ENCODE peak calls at places on chromosome 1, in seven cellular contexts. V, O, Q, J, Z, W and K are unnamed samples.
A peak's percentile ranks its signal among the peaks of the same experiment; 100 is the strongest.

GRCh38 chr1:77316006-77316405 is 34.2 kb downstream of the AK5 start:
- DNase-seq in W (no peak), V (no peak), Q (no peak), O (no peak), Z (no peak), J (peak; percentile 3), K (no peak)

GRCh38 chr1:244305776-244306341 is 145.8 kb downstream of the ADSS2 start:
- DNase-seq in Z (no peak), J (no peak), O (no peak), W (no peak), V (no peak), Q (no peak), K (no peak)

GRCh38 chr1:66292341-66292740 is 241.6 kb upstream of the SGIP1 start:
- DNase-seq in Q (no peak), W (no peak), Z (no peak), V (no peak), O (no peak), J (no peak), K (no peak)

GRCh38 chr1:210239295-210240155 is 6.9 kb downstream of the SERTAD4 start:
- DNase-seq in Z (no peak), O (no peak), W (peak; percentile 44), V (no peak), J (peak; percentile 75), Q (no peak), K (peak; percentile 38)

GRCh38 chr1:40379785-40380452 is 6.4 kb downstream of the SMAP2 start:
- DNase-seq in V (no peak), W (no peak), Z (no peak), Q (no peak), J (peak; percentile 36), O (no peak), K (no peak)

GRCh38 chr1:229579101-229579651 is 20.7 kb upstream of the ABCB10 start:
- DNase-seq in J (peak; percentile 45), O (peak; percentile 84), Z (no peak), W (no peak), Q (peak; percentile 71), V (no peak), K (peak; percentile 95)

GRCh38 chr1:76068542-76068941 is 6.0 kb upstream of the ST6GALNAC3 start:
- DNase-seq in W (no peak), J (peak; percentile 12), Q (no peak), V (no peak), Z (no peak), O (no peak), K (peak; percentile 90)

GRCh38 chr1:51622455-51622913 is 5.6 kb downstream of the OSBPL9 start:
- DNase-seq in O (peak; percentile 83), W (no peak), Q (peak; percentile 18), V (no peak), Z (peak; percentile 51), J (peak; percentile 31), K (peak; percentile 79)

GRCh38 chr1:905071-905749 is 18.5 kb upstream of the SAMD11 start:
- DNase-seq in J (peak; percentile 31), V (no peak), O (peak; percentile 62), Q (peak; percentile 68), Z (peak; percentile 73), W (peak; percentile 59), K (peak; percentile 0)

GRCh38 chr1:43622471-43622870 is 27.5 kb upstream of the KDM4A start:
- DNase-seq in Z (no peak), Q (no peak), O (no peak), W (no peak), J (peak; percentile 74), V (peak; percentile 4), K (no peak)

GRCh38 chr1:53626576-53626975 is 112.4 kb downstream of the GLIS1 start:
- DNase-seq in W (no peak), Q (no peak), J (no peak), V (no peak), Z (peak; percentile 36), O (no peak), K (no peak)

GRCh38 chr1:109229531-109230127 is 15.9 kb downstream of the SARS1 start:
- DNase-seq in Q (no peak), Z (no peak), O (peak; percentile 97), W (peak; percentile 89), V (no peak), J (no peak), K (no peak)

GRCh38 chr1:63713627-63714481 is 60.0 kb upstream of the ROR1 start:
- DNase-seq in J (peak; percentile 58), O (no peak), Z (no peak), Q (no peak), W (no peak), V (peak; percentile 50), K (peak; percentile 36)

GRCh38 chr1:32286763-32287162 is 5.1 kb upstream of the HDAC1 start:
- DNase-seq in W (peak; percentile 19), O (no peak), V (no peak), Z (no peak), Q (no peak), J (no peak), K (no peak)

GRCh38 chr1:3014041-3014440 is 7.2 kb upstream of the ACTRT2 start:
- DNase-seq in J (no peak), V (no peak), Z (no peak), O (no peak), Q (no peak), W (no peak), K (no peak)

GRCh38 chr1:15151377-15151806 is 2.2 kb upstream of the TMEM51 start:
- DNase-seq in V (no peak), Z (no peak), Q (no peak), O (no peak), J (no peak), W (no peak), K (no peak)

GRCh38 chr1:89322402-89322801 is 41.5 kb upstream of the GBP6 start:
- DNase-seq in Z (no peak), W (no peak), V (no peak), O (no peak), Q (peak; percentile 74), J (no peak), K (no peak)

GRCh38 chr1:153573351-153573750 is 7.7 kb upstream of the S100A2 start:
- DNase-seq in Q (no peak), J (no peak), O (no peak), V (no peak), Z (no peak), W (no peak), K (peak; percentile 39)